ENCODE peak calls at places on chromosomes 13 and 19, in five cellular contexts. L is Caco-2, J is upper lobe of right lung, E is suprapubic skin, Z is mucosa of descending colon. A is an unnamed sample.

GRCh38 chr13:21698975-21699679 is 28.3 kb downstream of the FGF9 start:
- DNase-seq in Z (no peak), J (no peak), L (no peak), E (no peak), A (no peak)

GRCh38 chr19:32767951-32768679 is 48.5 kb downstream of the TDRD12 start:
- DNase-seq in E (no peak), L (no peak), J (no peak), Z (no peak), A (no peak)

GRCh38 chr13:61094865-61095264 is 320.8 kb downstream of the PCDH20 start:
- DNase-seq in L (no peak), E (no peak), J (no peak), Z (no peak), A (no peak)

GRCh38 chr19:7852851-7853759 is 21.1 kb downstream of the PRR36 start:
- DNase-seq in L (peak; percentile 95), E (peak; percentile 70), J (peak; percentile 92), Z (peak; percentile 89), A (peak; percentile 90)

GRCh38 chr19:46049597-46049996 is 8.8 kb upstream of the IGFL4 start:
- DNase-seq in J (no peak), Z (no peak), E (no peak), L (no peak), A (no peak)

GRCh38 chr13:55577082-55577846 is 1563.5 kb upstream of the PRR20A start:
- DNase-seq in Z (no peak), J (no peak), L (no peak), E (no peak), A (no peak)

GRCh38 chr19:53961523-53962345 is 1.0 kb upstream of the CACNG8 start:
- DNase-seq in E (no peak), Z (no peak), L (no peak), J (no peak), A (no peak)

GRCh38 chr13:92355213-92355612 is 871.4 kb upstream of the GPC6 start:
- DNase-seq in Z (no peak), E (no peak), L (peak; percentile 45), J (no peak), A (no peak)

GRCh38 chr13:38223093-38223492 is 126.6 kb upstream of the UFM1 start:
- DNase-seq in J (no peak), Z (no peak), E (no peak), L (peak; percentile 29), A (no peak)

GRCh38 chr13:20461860-20462532 is 63.7 kb downstream of the CRYL1 start:
- DNase-seq in Z (no peak), L (no peak), E (no peak), J (no peak), A (no peak)

GRCh38 chr19:40223135-40223822 is 3.2 kb downstream of the CCNP start:
- DNase-seq in Z (no peak), L (no peak), J (no peak), E (no peak), A (no peak)

GRCh38 chr19:33048806-33049676 is 15.6 kb downstream of the RHPN2 start:
- DNase-seq in L (peak; percentile 81), Z (no peak), E (no peak), J (no peak), A (no peak)

GRCh38 chr13:67147257-67148218 is 82.6 kb downstream of the PCDH9 start:
- DNase-seq in L (no peak), J (no peak), E (no peak), Z (no peak), A (no peak)

GRCh38 chr19:6038634-6039405 is 60.9 kb upstream of the RANBP3 start:
- DNase-seq in J (no peak), Z (no peak), E (peak; percentile 11), L (no peak), A (no peak)

GRCh38 chr19:2329162-2329505 is 650 bp downstream of the SPPL2B start:
- DNase-seq in E (no peak), Z (no peak), J (no peak), L (no peak), A (no peak)

GRCh38 chr13:75533866-75534265 is 3.8 kb downstream of the COMMD6 start:
- DNase-seq in J (no peak), Z (no peak), E (no peak), L (no peak), A (no peak)

GRCh38 chr19:56167064-56167578 is 8.7 kb upstream of the GALP start:
- DNase-seq in J (no peak), E (no peak), L (peak; percentile 35), Z (no peak), A (no peak)

GRCh38 chr13:111187879-111188643 is 73.0 kb downstream of the ARHGEF7 start:
- DNase-seq in E (no peak), Z (no peak), J (no peak), L (no peak), A (no peak)

GRCh38 chr19:12052057-12052570 is 647 bp downstream of the ZNF878 start:
- DNase-seq in J (no peak), E (no peak), Z (no peak), L (no peak), A (no peak)

GRCh38 chr13:30235206-30235605 is 72.1 kb downstream of the KATNAL1 start:
- DNase-seq in L (no peak), E (no peak), J (no peak), Z (no peak), A (no peak)

GRCh38 chr13:65597839-65598818 is 1632.0 kb downstream of the PCDH9 start:
- DNase-seq in L (no peak), J (no peak), Z (no peak), E (no peak), A (no peak)

GRCh38 chr19:35236638-35237400 is 8.3 kb upstream of the FAM187B start:
- DNase-seq in J (no peak), L (no peak), E (no peak), Z (no peak), A (no peak)

GRCh38 chr19:30023330-30023729 is 81.3 kb downstream of the URI1 start:
- DNase-seq in E (no peak), Z (no peak), L (no peak), J (no peak), A (no peak)

GRCh38 chr19:49570997-49571676 is 9.2 kb downstream of the NOSIP start:
- DNase-seq in L (peak; percentile 47), E (no peak), J (no peak), Z (no peak), A (no peak)

GRCh38 chr19:21022996-21023395 is 2.5 kb downstream of the ZNF430 start:
- DNase-seq in Z (no peak), E (no peak), L (no peak), J (no peak), A (no peak)

GRCh38 chr13:110984392-110984791 is 69.5 kb upstream of the ANKRD10 start:
- DNase-seq in L (no peak), J (no peak), E (no peak), Z (no peak), A (no peak)

GRCh38 chr19:36049080-36049698 is 4.9 kb downstream of the THAP8 start:
- DNase-seq in E (no peak), Z (no peak), J (no peak), L (no peak), A (no peak)

GRCh38 chr19:41354343-41354974 is 737 bp upstream of the TGFB1 start:
- DNase-seq in E (no peak), L (no peak), J (no peak), Z (peak; percentile 68), A (no peak)

GRCh38 chr13:103140001-103140671 is 73.9 kb upstream of the SLC10A2 start:
- DNase-seq in J (no peak), E (no peak), L (peak; percentile 30), Z (no peak), A (no peak)

GRCh38 chr19:48635263-48635965 is 1.8 kb downstream of the DBP start:
- DNase-seq in J (peak; percentile 90), L (peak; percentile 85), E (peak; percentile 78), Z (peak; percentile 86), A (peak; percentile 78)

GRCh38 chr13:76638160-76638559 is 248.0 kb downstream of the KCTD12 start:
- DNase-seq in J (no peak), Z (no peak), L (no peak), E (no peak), A (no peak)

GRCh38 chr13:48403929-48404328 is 9.0 kb downstream of the LPAR6 start:
- DNase-seq in L (no peak), E (no peak), Z (no peak), J (no peak), A (no peak)
- H3K4me1 ChIP-seq in L (peaks cover 6% of the 10 kb centered on the region), E (peaks cover 80% of the 10 kb centered on the region), Z (peaks cover 11% of the 10 kb centered on the region), J (peaks cover 42% of the 10 kb centered on the region), A (peaks cover 75% of the 10 kb centered on the region)

GRCh38 chr13:108920137-108920536 is 290.7 kb downstream of the MYO16 start:
- DNase-seq in Z (no peak), E (no peak), L (no peak), J (no peak), A (no peak)

GRCh38 chr13:108921238-108921637 is 291.8 kb downstream of the MYO16 start:
- DNase-seq in E (no peak), Z (no peak), L (no peak), J (no peak), A (no peak)

GRCh38 chr13:108922108-108922507 is 292.7 kb downstream of the MYO16 start:
- DNase-seq in J (no peak), Z (no peak), E (no peak), L (no peak), A (no peak)

GRCh38 chr13:108917581-108917980 is 288.2 kb downstream of the MYO16 start:
- DNase-seq in J (no peak), E (no peak), Z (no peak), L (no peak), A (no peak)

GRCh38 chr13:108919036-108919907 is 289.9 kb downstream of the MYO16 start:
- DNase-seq in L (no peak), J (no peak), E (no peak), Z (no peak), A (no peak)
- H3K4me1 ChIP-seq in L (peaks cover 11% of the 10 kb centered on the region), J (peaks cover 17% of the 10 kb centered on the region), E (peaks cover 24% of the 10 kb centered on the region), Z (no peaks in the 10 kb centered on the region), A (peaks cover 11% of the 10 kb centered on the region)

DNA sequence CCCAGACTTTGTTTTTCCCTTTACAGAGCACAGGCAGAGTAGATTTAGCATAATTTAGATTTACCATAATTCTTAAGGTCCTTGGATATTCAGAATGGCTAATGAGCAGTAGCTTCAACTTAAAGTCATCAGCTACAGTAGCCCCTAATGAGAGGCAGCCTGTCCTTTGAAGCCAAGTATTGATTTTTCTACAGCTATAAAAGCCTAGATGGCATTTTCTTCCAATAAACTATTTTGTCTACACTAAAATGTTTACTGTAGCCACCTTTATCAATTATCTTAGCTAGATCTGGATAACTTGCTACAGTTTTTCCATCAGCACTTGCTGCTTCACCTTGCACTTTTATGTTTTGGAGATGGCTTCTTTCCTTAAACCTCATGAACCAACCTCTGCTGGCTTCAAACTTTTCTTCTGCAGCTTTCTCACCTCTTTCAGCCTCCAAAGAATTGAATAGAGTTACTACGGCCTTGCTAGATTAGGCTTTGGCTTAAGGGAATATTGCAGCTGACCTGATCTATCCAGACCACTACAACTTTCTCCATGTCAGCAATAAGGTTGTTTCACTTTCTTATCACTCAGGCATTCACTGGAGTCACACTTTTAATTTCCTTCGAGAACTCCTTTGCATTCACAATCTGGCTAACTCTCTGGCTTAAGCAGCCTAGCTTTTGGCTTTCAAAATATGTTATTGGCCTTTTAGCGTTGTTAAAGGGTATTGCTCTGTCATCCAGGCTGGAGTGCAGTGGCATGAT is 26.6 kb downstream of the BRD4 start:
- DNase-seq in Z (no peak), E (no peak), L (no peak), J (no peak), A (no peak)
- H3K4me1 ChIP-seq in Z (peaks cover 34% of the 10 kb centered on the region), E (peaks cover 79% of the 10 kb centered on the region), L (peaks cover 3% of the 10 kb centered on the region), J (peaks cover 67% of the 10 kb centered on the region), A (peaks cover 83% of the 10 kb centered on the region)

DNA sequence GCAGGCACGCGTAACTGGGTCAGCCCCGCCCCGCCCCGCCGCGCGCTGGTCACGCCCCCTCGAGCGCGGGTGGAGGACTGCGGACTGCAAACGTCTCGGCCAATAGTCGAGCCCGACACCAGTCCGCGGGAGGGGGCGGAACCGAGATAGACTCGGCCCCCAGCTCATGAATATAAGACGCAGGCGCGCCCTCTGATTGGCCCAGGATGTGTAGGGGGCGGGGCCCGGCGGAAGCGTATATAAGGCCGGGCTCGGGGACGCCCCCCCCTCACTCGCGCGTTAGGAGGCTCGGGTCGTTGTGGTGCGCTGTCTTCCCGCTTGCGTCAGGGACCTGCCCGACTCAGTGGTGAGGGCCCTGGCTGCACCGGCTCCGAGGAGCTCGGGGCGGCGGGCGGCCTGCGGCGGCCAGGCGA is at the start of gene CIRBP:
- DNase-seq in Z (peak; percentile 100), J (peak; percentile 100), E (peak; percentile 100), L (peak; percentile 99), A (peak; percentile 100)
- H3K4me1 ChIP-seq in Z (peaks cover 79% of the 10 kb centered on the region), J (peaks cover 73% of the 10 kb centered on the region), E (peaks cover 94% of the 10 kb centered on the region), L (peaks cover 39% of the 10 kb centered on the region), A (peaks cover 87% of the 10 kb centered on the region)